ENCODE peak calls at places on chromosomes 6 and 20, in five cellular contexts. E, X, S, P and Y are unnamed samples.

GRCh38 chr6:154617175-154617574 is 106.7 kb upstream of the CNKSR3 start:
- DNase-seq in E (no peak), X (peak; percentile 17), S (no peak), P (no peak), Y (no peak)

GRCh38 chr6:118748311-118749062 is 97.1 kb upstream of the CEP85L start:
- DNase-seq in E (no peak), X (peak; percentile 46), S (peak; percentile 56), P (no peak), Y (no peak)

GRCh38 chr20:24007758-24008157 is 19.2 kb upstream of the GGTLC1 start:
- DNase-seq in E (no peak), X (no peak), S (no peak), P (no peak), Y (no peak)

GRCh38 chr6:26400626-26401025 is 1.4 kb upstream of the BTN3A1 start:
- DNase-seq in E (no peak), X (no peak), S (no peak), P (no peak), Y (no peak)

GRCh38 chr6:5697508-5697907 is 309.2 kb downstream of the NRN1 start:
- DNase-seq in E (no peak), X (no peak), S (no peak), P (no peak), Y (no peak)

GRCh38 chr6:82458147-82458546 is 94.5 kb downstream of the TPBG start:
- DNase-seq in E (no peak), X (no peak), S (no peak), P (no peak), Y (no peak)

GRCh38 chr6:4567141-4567540 is 209.1 kb upstream of the CDYL start:
- DNase-seq in E (no peak), X (peak; percentile 72), S (no peak), P (no peak), Y (no peak)

GRCh38 chr6:122839477-122839876 is 50.4 kb downstream of the SMPDL3A start:
- DNase-seq in E (peak; percentile 64), X (peak; percentile 50), S (peak; percentile 87), P (peak; percentile 66), Y (peak; percentile 46)

GRCh38 chr20:1301031-1301529 is 27.9 kb downstream of the SDCBP2 start:
- DNase-seq in E (no peak), X (peak; percentile 75), S (no peak), P (peak; percentile 38), Y (no peak)

GRCh38 chr6:5626727-5627426 is 365.6 kb downstream of the FARS2 start:
- DNase-seq in E (no peak), X (no peak), S (no peak), P (no peak), Y (no peak)

GRCh38 chr20:8718214-8718613 is 350.7 kb upstream of the PLCB4 start:
- DNase-seq in E (no peak), X (no peak), S (no peak), P (no peak), Y (no peak)

GRCh38 chr20:9617940-9618339 is 103.5 kb downstream of the LAMP5 start:
- DNase-seq in E (peak; percentile 58), X (peak; percentile 22), S (no peak), P (no peak), Y (peak; percentile 69)

DNA sequence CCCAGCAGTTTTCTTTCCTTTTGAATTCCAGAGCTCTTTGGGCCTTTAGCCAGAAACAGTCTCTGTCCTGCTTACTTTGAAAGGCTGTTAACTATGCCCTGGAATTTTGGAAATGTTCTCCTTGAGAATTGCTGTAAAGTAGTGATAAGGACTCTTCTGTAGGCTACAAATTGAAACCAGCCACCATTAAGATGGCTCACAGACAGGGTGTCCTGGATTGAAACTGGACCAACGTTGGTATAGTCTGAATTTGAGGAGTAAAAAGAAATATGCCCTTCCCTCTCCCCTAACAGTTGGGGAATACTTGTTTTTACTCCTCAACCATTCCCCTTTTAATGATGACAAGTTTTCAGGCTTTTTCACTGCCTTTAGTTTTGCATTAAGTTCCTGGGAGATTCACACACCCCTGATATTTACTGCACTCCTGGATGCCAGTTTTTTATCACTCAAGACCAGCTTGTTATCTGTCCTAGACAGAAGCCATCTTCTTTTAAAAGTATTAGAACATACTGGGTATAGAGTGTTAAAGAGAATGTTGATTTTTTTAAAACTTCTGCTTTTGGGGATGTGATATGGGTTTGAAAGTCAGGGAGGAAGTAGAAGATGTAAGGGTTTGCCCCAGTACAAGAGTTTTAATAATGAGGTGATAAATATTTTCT is 21.9 kb downstream of the TOP1 start:
- DNase-seq in E (no peak), X (peak; percentile 68), S (no peak), P (peak; percentile 79), Y (no peak)
- TF ChIP-seq MAFK in E (no peak), X (no peak), S (no peak), P (no peak), Y (no peak)

DNA sequence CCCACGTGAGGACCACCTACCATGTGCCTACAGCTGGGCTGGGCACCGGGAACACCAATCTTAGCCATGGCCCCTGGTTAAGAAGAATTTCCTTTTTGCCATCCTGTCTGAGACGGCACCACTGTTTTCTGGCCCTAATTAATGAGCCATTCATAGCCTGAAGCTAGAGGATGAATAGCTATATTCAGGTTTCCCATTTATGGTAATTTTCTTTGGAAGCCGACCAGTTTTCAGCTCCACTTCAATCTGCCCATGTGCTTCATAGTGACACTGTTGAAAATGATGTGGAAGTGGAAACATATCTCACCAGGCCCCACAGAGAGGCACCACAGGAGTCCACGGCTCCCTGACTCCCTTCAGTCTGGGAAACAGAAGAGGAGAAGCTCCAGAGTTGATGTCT is 22.5 kb upstream of the ULBP3 start:
- DNase-seq in E (no peak), X (no peak), S (no peak), P (no peak), Y (no peak)
- TF ChIP-seq MAFK in E (no peak), X (no peak), S (no peak), P (no peak), Y (no peak)

DNA sequence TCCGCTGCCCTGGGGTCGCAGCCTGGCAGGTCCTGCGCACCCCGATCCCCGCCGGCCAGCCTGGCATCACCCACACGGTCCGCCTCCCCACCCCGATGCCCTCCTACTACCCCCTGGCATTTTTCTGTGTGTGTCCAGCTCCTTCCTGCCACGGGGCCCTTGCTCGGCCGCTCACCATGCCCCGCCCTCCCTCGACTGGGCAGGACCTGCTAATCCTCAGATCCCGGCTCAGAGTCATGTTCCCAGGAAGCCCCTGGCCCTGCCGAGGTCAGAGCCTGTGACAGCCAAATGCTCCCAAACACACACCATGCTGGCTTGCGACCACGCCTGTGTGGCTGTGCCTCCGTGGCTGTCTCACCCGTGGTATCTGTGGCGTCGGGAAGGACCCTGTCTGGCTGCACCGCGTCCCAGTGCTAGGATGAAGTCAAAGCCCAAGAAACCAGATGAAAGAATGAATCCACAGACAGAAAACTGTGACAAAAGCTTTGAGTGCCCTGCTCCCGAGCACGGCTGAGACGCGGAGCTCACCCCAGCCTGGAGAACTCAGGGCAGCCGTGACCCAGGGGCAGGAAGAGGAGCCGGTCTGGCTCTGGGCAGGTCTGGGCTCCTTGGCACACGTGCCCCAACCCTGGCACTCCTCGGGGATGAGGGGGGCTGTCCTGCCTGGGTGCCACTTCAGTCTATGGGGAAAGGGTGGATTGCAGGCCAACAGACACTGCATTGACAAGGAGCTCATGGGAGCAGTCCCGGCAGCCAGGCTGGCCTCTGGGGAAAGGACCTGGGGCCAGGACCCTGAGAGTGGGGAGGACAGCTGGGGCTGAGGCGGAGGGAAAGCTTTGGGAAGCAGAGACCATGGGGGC is 20.8 kb upstream of the SLCO4A1 start:
- DNase-seq in E (no peak), X (no peak), S (no peak), P (no peak), Y (no peak)
- TF ChIP-seq MAFK in E (no peak), X (no peak), S (no peak), P (no peak), Y (no peak)

DNA sequence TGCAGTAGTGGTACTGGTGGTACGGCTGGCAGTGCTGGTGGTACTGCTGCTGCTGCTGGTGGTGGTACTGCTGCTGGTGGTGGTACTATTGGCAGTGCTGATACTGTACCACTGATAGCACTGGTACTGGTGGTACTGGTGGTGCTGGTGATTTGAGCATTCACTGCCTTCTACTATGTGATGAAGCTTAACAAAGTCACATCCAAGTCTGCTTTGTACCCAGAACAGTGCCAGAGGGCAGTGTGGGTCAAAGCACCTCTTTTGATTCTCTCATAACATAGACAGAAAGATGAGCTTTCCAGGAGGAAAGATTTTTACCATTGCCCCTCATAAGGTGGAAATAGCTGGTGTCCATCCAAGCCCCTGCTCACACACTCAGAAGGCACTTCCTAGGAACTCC is 48.7 kb downstream of the ANKRD6 start:
- DNase-seq in E (no peak), X (no peak), S (no peak), P (no peak), Y (no peak)
- TF ChIP-seq MAFK in E (no peak), X (no peak), S (no peak), P (no peak), Y (no peak)

GRCh38 chr20:50735813-50736212 is 4.4 kb downstream of the PARD6B start:
- DNase-seq in E (no peak), X (no peak), S (no peak), P (no peak), Y (no peak)
- TF ChIP-seq MAFK in E (no peak), X (no peak), S (no peak), P (no peak), Y (no peak)

DNA sequence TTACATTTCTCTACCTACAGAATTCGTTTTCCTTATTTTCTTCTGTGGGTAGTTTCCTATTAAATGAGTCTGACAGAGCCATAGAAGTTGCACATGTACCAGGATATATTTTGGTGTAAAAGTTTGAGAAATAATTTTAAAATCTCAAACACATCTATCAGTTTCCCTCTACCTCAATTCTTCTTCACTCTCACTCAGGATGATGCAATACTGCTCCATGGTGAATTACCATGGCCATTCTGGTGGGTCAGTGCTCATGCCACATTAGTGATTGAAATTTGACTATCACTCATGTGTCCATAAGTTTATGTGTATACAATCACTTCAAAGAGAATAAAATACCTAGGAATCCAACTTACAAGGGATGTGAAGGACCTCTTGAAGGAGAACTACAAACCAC is 151.7 kb downstream of the ARHGAP18 start:
- DNase-seq in E (no peak), X (no peak), S (no peak), P (no peak), Y (no peak)
- TF ChIP-seq MAFK in E (no peak), X (no peak), S (no peak), P (no peak), Y (no peak)

DNA sequence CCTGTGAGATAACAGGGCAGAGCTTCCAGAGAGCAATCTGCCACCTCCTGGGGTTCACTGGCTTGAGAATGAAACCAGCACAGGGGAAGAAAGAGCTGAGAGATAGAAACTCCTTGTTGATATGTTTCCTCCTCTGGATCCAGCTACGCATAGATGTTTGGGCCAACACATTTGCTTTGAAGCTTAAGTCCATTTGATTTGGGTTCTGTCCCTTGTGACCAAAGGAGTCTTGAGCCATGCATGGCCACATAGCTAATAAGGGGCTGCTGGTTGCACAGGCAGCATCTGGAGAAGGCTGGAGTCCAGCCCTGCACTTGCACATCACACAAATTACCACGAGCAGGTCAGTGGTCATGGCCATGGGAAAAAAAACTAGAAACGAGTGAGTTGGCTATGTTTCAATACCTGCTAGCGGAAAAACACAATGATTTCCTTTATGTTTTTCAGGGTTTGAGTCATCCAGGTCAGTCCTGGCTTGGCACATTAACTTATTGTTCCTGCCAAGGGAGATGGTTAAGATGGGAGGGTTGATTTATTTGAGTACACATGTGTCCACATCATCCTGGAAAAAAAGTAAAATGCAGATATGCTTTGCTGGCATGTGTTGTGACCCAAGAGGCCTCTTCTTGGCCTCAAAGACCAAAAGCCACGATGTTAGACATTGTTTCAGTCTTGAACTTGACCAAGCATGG is 5.7 kb upstream of the STX16 start:
- DNase-seq in E (peak; percentile 59), X (peak; percentile 56), S (peak; percentile 27), P (no peak), Y (no peak)
- TF ChIP-seq MAFK in E (no peak), X (no peak), S (no peak), P (no peak), Y (no peak)